ENCODE peak calls at places on chromosomes 13 and 19, in seven cellular contexts. X is H1, U is A549, Q is PC-3, Y is neuronal stem cell, P is GM23248, D is mesendoderm. F is an unnamed sample.

GRCh38 chr13:25879466-25879865 is 172.3 kb downstream of the SHISA2 start:
- DNase-seq in X (no peak), U (no peak), Q (no peak), Y (no peak), P (no peak), D (no peak), F (no peak)

GRCh38 chr19:18204394-18205179 is 745 bp upstream of the RAB3A start:
- DNase-seq in X (no peak), U (no peak), Q (no peak), Y (peak), P (peak), D (peak), F (peak)

GRCh38 chr19:5345895-5346386 is 5.3 kb upstream of the PTPRS start:
- DNase-seq in X (no peak), U (no peak), Q (peak), Y (no peak), P (peak), D (peak), F (no peak)

GRCh38 chr13:20231839-20232555 is at the start of gene GJB6:
- DNase-seq in X (peak), U (no peak), Q (no peak), Y (peak), P (peak), D (peak), F (peak)

GRCh38 chr19:3837922-3838321 is 30.9 kb downstream of the ZFR2 start:
- DNase-seq in X (no peak), U (no peak), Q (no peak), Y (no peak), P (no peak), D (no peak), F (no peak)

GRCh38 chr19:7394728-7395359 is 46.1 kb downstream of the ARHGEF18 start:
- DNase-seq in X (peak), U (peak), Q (peak), Y (peak), P (peak), D (peak), F (peak)

GRCh38 chr13:26628706-26629105 is 71.2 kb downstream of the WASF3 start:
- DNase-seq in X (no peak), U (peak), Q (peak), Y (no peak), P (peak), D (peak), F (peak)

GRCh38 chr13:94710881-94711560 is 1.3 kb downstream of the SOX21 start:
- DNase-seq in X (no peak), U (peak), Q (peak), Y (no peak), P (peak), D (peak), F (peak)

GRCh38 chr13:94157705-94158218 is 321.7 kb downstream of the DCT start:
- DNase-seq in X (no peak), U (no peak), Q (no peak), Y (no peak), P (no peak), D (no peak), F (no peak)

GRCh38 chr19:32178841-32179410 is 166.5 kb upstream of the ZNF507 start:
- DNase-seq in X (no peak), U (no peak), Q (no peak), Y (no peak), P (no peak), D (no peak), F (no peak)

GRCh38 chr19:38093587-38093986 is 130.4 kb downstream of the DPF1 start:
- DNase-seq in X (no peak), U (no peak), Q (no peak), Y (no peak), P (no peak), D (no peak), F (no peak)

GRCh38 chr13:37173214-37173613 is 67.8 kb upstream of the CSNK1A1L start:
- DNase-seq in X (no peak), U (no peak), Q (no peak), Y (no peak), P (peak), D (peak), F (no peak)

GRCh38 chr19:2551864-2552185 is 75.9 kb downstream of the GADD45B start:
- DNase-seq in X (no peak), U (no peak), Q (no peak), Y (no peak), P (no peak), D (no peak), F (no peak)

GRCh38 chr13:96449920-96450319 is 360.0 kb downstream of the HS6ST3 start:
- DNase-seq in X (no peak), U (no peak), Q (no peak), Y (no peak), P (no peak), D (no peak), F (no peak)

GRCh38 chr19:46766569-46767317 is 20.5 kb upstream of the STRN4 start:
- DNase-seq in X (no peak), U (peak), Q (peak), Y (no peak), P (peak), D (peak), F (peak)

GRCh38 chr13:44140146-44140545 is 233.5 kb upstream of the SERP2 start:
- DNase-seq in X (no peak), U (no peak), Q (no peak), Y (no peak), P (no peak), D (peak), F (peak)

GRCh38 chr13:36981156-36981743 is 17.9 kb downstream of the ALG5 start:
- DNase-seq in X (no peak), U (peak), Q (peak), Y (no peak), P (peak), D (peak), F (peak)

GRCh38 chr19:19278315-19278714 is 5.2 kb upstream of the TM6SF2 start:
- DNase-seq in X (no peak), U (no peak), Q (no peak), Y (no peak), P (no peak), D (no peak), F (no peak)

GRCh38 chr19:15730538-15730937 is 2.7 kb downstream of the OR10H2 start:
- DNase-seq in X (no peak), U (no peak), Q (no peak), Y (no peak), P (no peak), D (no peak), F (no peak)

GRCh38 chr13:73146705-73147104 is 87.9 kb downstream of the KLF5 start:
- DNase-seq in X (no peak), U (peak), Q (no peak), Y (no peak), P (no peak), D (no peak), F (no peak)

GRCh38 chr13:21074601-21075302 is 13.4 kb upstream of the LATS2 start:
- DNase-seq in X (no peak), U (no peak), Q (no peak), Y (no peak), P (peak), D (peak), F (no peak)

GRCh38 chr19:11041966-11042627 is 47.2 kb upstream of the LDLR start:
- DNase-seq in X (no peak), U (no peak), Q (peak), Y (no peak), P (no peak), D (no peak), F (no peak)

GRCh38 chr19:13705928-13706447 is 58.3 kb upstream of the MRI1 start:
- DNase-seq in X (no peak), U (no peak), Q (no peak), Y (no peak), P (no peak), D (peak), F (no peak)

GRCh38 chr19:43591904-43592772 is 3.8 kb downstream of the IRGQ start:
- DNase-seq in X (no peak), U (no peak), Q (no peak), Y (no peak), P (no peak), D (no peak), F (no peak)

GRCh38 chr19:43595605-43595998 is 332 bp downstream of the IRGQ start:
- DNase-seq in X (no peak), U (no peak), Q (no peak), Y (no peak), P (no peak), D (no peak), F (peak)

GRCh38 chr19:43594081-43594697 is 1.7 kb downstream of the IRGQ start:
- DNase-seq in X (no peak), U (no peak), Q (no peak), Y (no peak), P (no peak), D (no peak), F (no peak)

GRCh38 chr19:43594710-43595604 is 977 bp downstream of the IRGQ start:
- DNase-seq in X (no peak), U (peak), Q (peak), Y (peak), P (peak), D (peak), F (peak)

GRCh38 chr19:43592800-43593350 is 3.1 kb downstream of the IRGQ start:
- DNase-seq in X (no peak), U (no peak), Q (no peak), Y (no peak), P (no peak), D (no peak), F (no peak)
- H3K27ac ChIP-seq in X (no peak), U (no peak), Q (no peak), Y (no peak), P (no peak), D (no peak), F (no peak)

DNA sequence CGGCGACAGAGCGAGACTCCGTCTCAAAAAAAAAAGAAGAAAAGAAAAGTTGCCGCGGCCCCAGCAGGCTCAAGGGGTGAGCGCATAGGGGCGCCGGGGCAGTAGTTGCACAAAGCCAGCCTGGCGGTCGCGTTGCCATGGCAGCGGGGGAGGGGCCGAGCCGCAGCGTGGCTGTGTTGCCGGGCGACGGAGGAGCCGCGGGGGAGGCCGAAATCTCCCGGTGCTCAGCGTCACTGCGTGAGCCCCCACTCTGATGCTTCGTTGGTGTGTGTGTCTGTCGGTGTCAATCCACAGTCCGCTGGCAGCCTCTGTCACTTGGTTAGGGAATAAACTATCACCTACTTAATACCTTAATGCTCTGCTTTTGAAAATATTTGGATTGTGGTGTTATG is 82.9 kb upstream of the C1QTNF9B start:
- DNase-seq in X (peak), U (peak), Q (peak), Y (peak), P (peak), D (peak), F (peak)
- H3K4me2 ChIP-seq in X (peak), U (peak), Q (peak), Y (peak), P (peak), D (peak), F (peak)

GRCh38 chr13:98960331-98961203 is 17.3 kb downstream of the DOCK9 start:
- DNase-seq in X (no peak), U (no peak), Q (no peak), Y (no peak), P (no peak), D (no peak), F (no peak)

GRCh38 chr13:98959299-98959698 is 18.6 kb downstream of the DOCK9 start:
- DNase-seq in X (no peak), U (no peak), Q (no peak), Y (no peak), P (no peak), D (no peak), F (no peak)

GRCh38 chr13:98961204-98962105 is 16.4 kb downstream of the DOCK9 start:
- DNase-seq in X (no peak), U (no peak), Q (no peak), Y (no peak), P (peak), D (no peak), F (no peak)

GRCh38 chr13:98958443-98958794 is 19.4 kb downstream of the DOCK9 start:
- DNase-seq in X (no peak), U (no peak), Q (no peak), Y (no peak), P (no peak), D (no peak), F (no peak)

DNA sequence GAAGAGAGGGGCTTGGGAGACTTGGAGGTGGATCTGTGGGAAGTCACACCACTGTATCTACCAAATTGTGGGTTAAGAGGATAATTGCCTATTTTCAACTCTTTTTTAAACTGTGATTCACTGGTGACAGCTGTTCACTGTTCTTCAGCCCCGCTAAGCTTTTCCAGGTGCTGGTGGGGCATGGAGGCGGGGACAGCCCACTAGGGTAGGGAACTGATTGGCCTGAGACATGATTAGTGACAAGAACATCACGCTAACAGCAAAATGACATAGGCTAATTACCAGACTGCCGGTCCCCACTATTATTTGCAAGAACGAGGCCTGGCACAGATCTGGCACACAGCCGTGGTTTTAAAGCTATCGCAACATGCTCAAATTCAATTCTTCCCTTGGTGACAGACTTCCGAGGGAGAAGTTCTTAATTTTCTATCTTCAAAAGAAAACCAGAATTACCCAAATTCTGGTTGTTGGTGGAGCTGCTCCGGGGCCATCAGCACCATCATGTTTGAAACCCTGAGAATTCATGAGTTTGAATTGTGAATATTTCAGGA is 18.0 kb downstream of the DOCK9 start:
- DNase-seq in X (no peak), U (no peak), Q (no peak), Y (no peak), P (no peak), D (no peak), F (peak)
- H3K27ac ChIP-seq in X (no peak), U (no peak), Q (no peak), Y (no peak), P (no peak), D (no peak), F (no peak)

GRCh38 chr19:54470991-54471782 is 1.9 kb downstream of the CDC42EP5 start:
- DNase-seq in X (no peak), U (no peak), Q (no peak), Y (no peak), P (peak), D (no peak), F (peak)
- H3K4me2 ChIP-seq in X (peak), U (peak), Q (peak), Y (peak), P (peak), D (peak), F (peak)

DNA sequence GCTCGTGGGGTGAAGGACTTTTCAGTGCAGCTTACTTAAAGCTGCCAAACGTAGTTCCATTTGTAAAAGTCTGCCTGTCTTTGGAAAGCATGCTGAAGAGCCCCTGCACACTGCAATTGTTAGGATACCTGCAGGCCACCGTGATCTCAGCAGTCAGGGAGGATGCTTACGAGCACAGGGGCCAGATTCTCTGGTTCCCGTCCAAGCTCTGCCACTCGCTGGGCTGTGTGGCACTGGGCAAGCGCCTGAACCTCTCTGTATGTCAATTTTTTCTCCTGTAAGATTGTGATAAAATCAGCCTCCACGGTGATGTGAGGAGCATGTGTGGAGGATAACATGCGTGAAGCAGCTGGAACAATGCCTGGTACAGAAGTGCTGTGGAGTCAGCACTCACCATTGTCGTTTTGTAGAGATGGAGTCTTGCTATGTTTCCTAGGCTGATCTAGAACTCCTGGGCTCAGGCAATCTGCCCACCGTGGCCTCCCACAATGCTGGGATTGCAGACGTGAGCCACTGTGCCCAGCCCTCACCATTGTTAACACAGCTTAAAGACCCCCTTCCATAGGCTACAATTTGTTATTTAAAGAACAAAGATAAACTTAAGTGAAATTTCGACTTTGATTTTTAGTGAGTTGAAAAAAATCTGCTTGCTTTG is 3.5 kb downstream of the ADPRHL1 start:
- DNase-seq in X (no peak), U (no peak), Q (no peak), Y (no peak), P (no peak), D (no peak), F (no peak)
- H3K27ac ChIP-seq in X (no peak), U (peak), Q (peak), Y (no peak), P (no peak), D (no peak), F (no peak)

GRCh38 chr19:34989248-34989797 is 10.8 kb upstream of the GRAMD1A start:
- DNase-seq in X (no peak), U (no peak), Q (no peak), Y (no peak), P (no peak), D (no peak), F (no peak)
- H3K4me2 ChIP-seq in X (no peak), U (no peak), Q (no peak), Y (no peak), P (no peak), D (no peak), F (no peak)

DNA sequence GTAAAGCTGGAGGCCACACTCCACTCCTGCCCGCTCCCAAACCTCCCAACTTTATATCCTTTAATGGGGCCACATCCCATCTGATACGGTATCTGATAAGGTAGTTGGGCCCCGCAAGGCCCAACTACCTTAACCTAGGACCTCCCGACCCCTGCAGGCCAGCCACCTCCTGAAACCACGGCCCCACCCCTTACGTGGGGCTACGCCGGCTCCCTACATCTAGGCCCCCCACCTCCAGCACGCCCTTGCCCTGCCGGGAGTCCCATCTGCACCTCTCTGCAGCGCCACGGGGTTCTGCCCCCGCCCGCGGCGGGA is 2.2 kb downstream of the IGFLR1 start:
- DNase-seq in X (no peak), U (no peak), Q (no peak), Y (no peak), P (no peak), D (no peak), F (peak)
- H3K27ac ChIP-seq in X (no peak), U (peak), Q (no peak), Y (peak), P (peak), D (peak), F (no peak)

GRCh38 chr19:52022193-52022592 is 6.0 kb downstream of the ZNF614 start:
- DNase-seq in X (no peak), U (no peak), Q (no peak), Y (no peak), P (no peak), D (no peak), F (no peak)
- H3K4me2 ChIP-seq in X (no peak), U (no peak), Q (no peak), Y (no peak), P (no peak), D (no peak), F (no peak)

GRCh38 chr19:35911790-35912189 is 3.7 kb upstream of the TYROBP start:
- DNase-seq in X (no peak), U (peak), Q (peak), Y (no peak), P (peak), D (no peak), F (no peak)
- H3K27ac ChIP-seq in X (no peak), U (no peak), Q (no peak), Y (no peak), P (no peak), D (no peak), F (no peak)

DNA sequence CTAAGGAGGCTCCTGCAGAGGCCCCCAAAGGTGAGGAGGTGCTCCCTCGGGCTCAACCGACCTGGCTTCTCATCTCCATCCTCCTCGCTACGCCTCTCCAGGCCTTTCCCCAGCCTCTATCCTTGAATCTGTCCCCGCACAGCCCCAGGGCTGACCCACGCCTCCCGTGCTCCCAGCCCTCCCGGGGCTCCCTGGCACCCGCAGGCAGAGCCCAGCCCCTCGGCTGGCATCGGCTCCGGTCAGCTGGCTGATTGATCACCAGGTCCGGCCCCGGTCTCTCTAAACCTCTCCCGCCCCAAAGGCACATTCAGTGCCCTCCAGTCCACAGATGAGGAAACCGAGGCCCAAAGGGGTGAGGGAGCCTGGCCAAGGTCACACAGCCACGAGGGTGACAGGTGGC is 2.5 kb downstream of the MYBPC2 start:
- DNase-seq in X (no peak), U (no peak), Q (no peak), Y (no peak), P (no peak), D (no peak), F (no peak)
- H3K4me2 ChIP-seq in X (no peak), U (no peak), Q (no peak), Y (no peak), P (no peak), D (no peak), F (no peak)